ENCODE peak calls at places on chromosomes 3 and 15, in nine cellular contexts. X is central memory CD4-positive, alpha-beta T cell; G is NCI-H1105 treated with DMSO at 0.1 percent for 48 hours; F is ELF-1; S is endothelial cell; E is fibroblast of mammary gland; K is cardiac septum; P is GM04504; Z is mammary epithelial cell. N is an unnamed sample.

GRCh38 chr3:134363381-134363755 is 10.9 kb downstream of the AMOTL2 start:
- DNase-seq in X (no peak), G (no peak), F (no peak), S (no peak), E (no peak), K (peak), P (no peak), Z (no peak), N (no peak)

GRCh38 chr3:186160691-186161243 is 51.9 kb upstream of the ETV5 start:
- DNase-seq in X (no peak), G (no peak), F (peak), S (no peak), E (no peak), K (no peak), P (no peak), Z (no peak), N (no peak)

GRCh38 chr3:195282982-195283381 is 12.0 kb upstream of the XXYLT1 start:
- DNase-seq in X (no peak), G (no peak), F (no peak), S (no peak), E (no peak), K (no peak), P (no peak), Z (peak), N (no peak)

GRCh38 chr3:74066456-74066855 is 441.7 kb upstream of the PDZRN3 start:
- DNase-seq in X (no peak), G (no peak), F (peak), S (no peak), E (no peak), K (no peak), P (no peak), Z (no peak), N (no peak)

GRCh38 chr3:17088602-17089313 is 204.0 kb downstream of the PLCL2 start:
- DNase-seq in X (peak), G (no peak), F (no peak), S (no peak), E (no peak), K (no peak), P (no peak), Z (no peak), N (no peak)

GRCh38 chr15:58495836-58496501 is 64.2 kb downstream of the LIPC start:
- DNase-seq in X (no peak), G (no peak), F (no peak), S (no peak), E (no peak), K (no peak), P (no peak), Z (no peak), N (no peak)

GRCh38 chr3:125990253-125990970 is 21.4 kb downstream of the ROPN1B start:
- DNase-seq in X (peak), G (no peak), F (peak), S (peak), E (peak), K (peak), P (no peak), Z (peak), N (peak)

GRCh38 chr3:111311126-111311525 is 230.9 kb upstream of the CD96 start:
- DNase-seq in X (no peak), G (no peak), F (no peak), S (no peak), E (no peak), K (no peak), P (no peak), Z (no peak), N (no peak)

GRCh38 chr15:28983432-28984311 is 97.9 kb downstream of the APBA2 start:
- DNase-seq in X (no peak), G (no peak), F (peak), S (no peak), E (no peak), K (no peak), P (no peak), Z (no peak), N (no peak)

N was measured in choroid plexus epithelial cell.